ENCODE peak calls at places on chromosome 11, in seven cellular contexts. E, O, N, A, D, R and L are unnamed samples.
A peak's percentile ranks its signal among the peaks of the same experiment; 100 is the strongest.

GRCh38 chr11:29343465-29344333 is 673.1 kb downstream of the KCNA4 start:
- DNase-seq in E (peak; percentile 28), O (peak; percentile 36), N (no peak), A (no peak), D (peak; percentile 55), R (no peak), L (no peak)

GRCh38 chr11:128658499-128658898 is 35.4 kb upstream of the FLI1 start:
- DNase-seq in E (no peak), O (no peak), N (no peak), A (no peak), D (no peak), R (no peak), L (no peak)

GRCh38 chr11:33525789-33526188 is 174.8 kb downstream of the C11orf91 start:
- DNase-seq in E (no peak), O (no peak), N (no peak), A (peak; percentile 3), D (no peak), R (no peak), L (no peak)

GRCh38 chr11:128463386-128463829 is 124.0 kb downstream of the ETS1 start:
- DNase-seq in E (no peak), O (peak; percentile 39), N (no peak), A (no peak), D (no peak), R (no peak), L (no peak)

GRCh38 chr11:65071907-65072630 is 11.8 kb downstream of the CDCA5 start:
- DNase-seq in E (no peak), O (no peak), N (no peak), A (no peak), D (no peak), R (no peak), L (no peak)

GRCh38 chr11:9607511-9607899 is 34.0 kb downstream of the WEE1 start:
- DNase-seq in E (peak; percentile 50), O (no peak), N (no peak), A (no peak), D (no peak), R (no peak), L (no peak)

GRCh38 chr11:105862736-105863367 is 159.2 kb downstream of the MSANTD4 start:
- DNase-seq in E (peak; percentile 36), O (peak; percentile 29), N (no peak), A (no peak), D (peak; percentile 6), R (no peak), L (no peak)

GRCh38 chr11:20353829-20354434 is 9.6 kb upstream of the HTATIP2 start:
- DNase-seq in E (peak; percentile 46), O (peak; percentile 67), N (no peak), A (no peak), D (peak; percentile 70), R (no peak), L (no peak)

GRCh38 chr11:123653997-123654565 is 343 bp downstream of the SCN3B start:
- DNase-seq in E (no peak), O (peak; percentile 81), N (no peak), A (no peak), D (peak; percentile 36), R (peak; percentile 47), L (peak; percentile 62)

GRCh38 chr11:44631831-44632230 is 66.4 kb downstream of the CD82 start:
- DNase-seq in E (no peak), O (no peak), N (no peak), A (no peak), D (no peak), R (no peak), L (no peak)

GRCh38 chr11:15967166-15967565 is 389.2 kb downstream of the SOX6 start:
- DNase-seq in E (no peak), O (no peak), N (no peak), A (no peak), D (peak; percentile 47), R (no peak), L (no peak)

DNA sequence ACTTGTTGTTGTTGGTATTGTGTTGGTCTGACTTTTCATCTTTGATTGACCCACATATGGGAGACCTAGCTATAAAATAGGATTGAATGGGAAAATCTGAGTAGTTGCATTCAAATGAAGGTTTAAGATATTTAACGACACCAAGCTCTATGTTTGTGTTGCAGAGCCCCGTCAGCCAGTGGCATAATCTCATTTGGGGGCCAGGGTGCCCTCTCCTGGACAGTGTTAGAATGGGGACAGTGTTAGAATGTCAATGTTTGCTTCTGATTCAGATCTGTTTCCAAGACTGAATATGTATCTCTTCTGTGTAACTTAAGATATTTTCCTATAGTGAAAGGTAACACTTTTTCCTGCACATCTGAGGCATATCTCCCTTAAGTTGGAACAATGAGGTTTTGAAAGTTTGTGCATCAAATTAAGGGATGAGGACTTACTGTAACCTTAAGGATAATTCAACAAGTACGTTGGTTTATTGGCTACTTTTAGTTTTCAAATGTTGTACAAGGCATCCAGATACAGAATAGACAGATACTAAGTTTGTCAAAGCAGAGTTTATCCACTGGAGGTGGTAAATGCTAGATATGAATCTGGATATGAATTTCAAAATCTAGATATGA is 5.3 kb upstream of the OR52M1 start:
- DNase-seq in E (peak; percentile 18), O (peak; percentile 18), N (no peak), A (no peak), D (peak; percentile 50), R (peak; percentile 9), L (peak; percentile 6)
- TF ChIP-seq POLR2AphosphoS5 in E (no peak), O (no peak), N (no peak), A (no peak), D (no peak), R (no peak), L (no peak)

GRCh38 chr11:66313321-66314185 is 3.3 kb downstream of the CD248 start:
- DNase-seq in E (peak; percentile 69), O (peak; percentile 90), N (no peak), A (no peak), D (no peak), R (no peak), L (no peak)
- TF ChIP-seq TAF1 in E (peak; percentile 44), O (no peak), N (no peak), A (no peak), D (no peak), R (no peak), L (no peak)

GRCh38 chr11:67254768-67255167 is 11.5 kb upstream of the GRK2 start:
- DNase-seq in E (no peak), O (no peak), N (no peak), A (no peak), D (no peak), R (no peak), L (no peak)

GRCh38 chr11:67253872-67254624 is 12.2 kb upstream of the GRK2 start:
- DNase-seq in E (no peak), O (no peak), N (no peak), A (no peak), D (no peak), R (no peak), L (no peak)

GRCh38 chr11:67250059-67251043 is 15.9 kb upstream of the GRK2 start:
- DNase-seq in E (no peak), O (no peak), N (no peak), A (no peak), D (no peak), R (no peak), L (no peak)

GRCh38 chr11:67252831-67253239 is 13.4 kb upstream of the GRK2 start:
- DNase-seq in E (no peak), O (no peak), N (no peak), A (no peak), D (no peak), R (no peak), L (no peak)

GRCh38 chr11:67251841-67252240 is 14.4 kb upstream of the GRK2 start:
- DNase-seq in E (no peak), O (no peak), N (no peak), A (no peak), D (no peak), R (no peak), L (no peak)
- TF ChIP-seq POLR2AphosphoS5 in E (peak; percentile 33), O (no peak), N (peak; percentile 22), A (no peak), D (no peak), R (peak; percentile 41), L (no peak)

GRCh38 chr11:3637201-3637600 is 4.6 kb downstream of the ART5 start:
- DNase-seq in E (no peak), O (no peak), N (no peak), A (no peak), D (no peak), R (no peak), L (no peak)
- TF ChIP-seq TAF1 in E (no peak), O (no peak), N (no peak), A (no peak), D (no peak), R (no peak), L (no peak)

GRCh38 chr11:119016216-119017009 is 1.7 kb downstream of the RPS25 start:
- DNase-seq in E (no peak), O (no peak), N (no peak), A (no peak), D (no peak), R (no peak), L (no peak)
- TF ChIP-seq POLR2AphosphoS5 in E (no peak), O (no peak), N (peak; percentile 60), A (peak; percentile 28), D (peak; percentile 29), R (no peak), L (peak; percentile 29)

GRCh38 chr11:134579709-134580634 is 167.9 kb upstream of the B3GAT1 start:
- DNase-seq in E (no peak), O (peak; percentile 67), N (no peak), A (no peak), D (no peak), R (no peak), L (no peak)

GRCh38 chr11:134577801-134578200 is 165.8 kb upstream of the B3GAT1 start:
- DNase-seq in E (no peak), O (no peak), N (no peak), A (no peak), D (no peak), R (no peak), L (no peak)

GRCh38 chr11:134581121-134581626 is 169.1 kb upstream of the B3GAT1 start:
- DNase-seq in E (no peak), O (no peak), N (no peak), A (no peak), D (no peak), R (no peak), L (no peak)

GRCh38 chr11:134580635-134581025 is 168.6 kb upstream of the B3GAT1 start:
- DNase-seq in E (no peak), O (no peak), N (no peak), A (no peak), D (no peak), R (no peak), L (no peak)

DNA sequence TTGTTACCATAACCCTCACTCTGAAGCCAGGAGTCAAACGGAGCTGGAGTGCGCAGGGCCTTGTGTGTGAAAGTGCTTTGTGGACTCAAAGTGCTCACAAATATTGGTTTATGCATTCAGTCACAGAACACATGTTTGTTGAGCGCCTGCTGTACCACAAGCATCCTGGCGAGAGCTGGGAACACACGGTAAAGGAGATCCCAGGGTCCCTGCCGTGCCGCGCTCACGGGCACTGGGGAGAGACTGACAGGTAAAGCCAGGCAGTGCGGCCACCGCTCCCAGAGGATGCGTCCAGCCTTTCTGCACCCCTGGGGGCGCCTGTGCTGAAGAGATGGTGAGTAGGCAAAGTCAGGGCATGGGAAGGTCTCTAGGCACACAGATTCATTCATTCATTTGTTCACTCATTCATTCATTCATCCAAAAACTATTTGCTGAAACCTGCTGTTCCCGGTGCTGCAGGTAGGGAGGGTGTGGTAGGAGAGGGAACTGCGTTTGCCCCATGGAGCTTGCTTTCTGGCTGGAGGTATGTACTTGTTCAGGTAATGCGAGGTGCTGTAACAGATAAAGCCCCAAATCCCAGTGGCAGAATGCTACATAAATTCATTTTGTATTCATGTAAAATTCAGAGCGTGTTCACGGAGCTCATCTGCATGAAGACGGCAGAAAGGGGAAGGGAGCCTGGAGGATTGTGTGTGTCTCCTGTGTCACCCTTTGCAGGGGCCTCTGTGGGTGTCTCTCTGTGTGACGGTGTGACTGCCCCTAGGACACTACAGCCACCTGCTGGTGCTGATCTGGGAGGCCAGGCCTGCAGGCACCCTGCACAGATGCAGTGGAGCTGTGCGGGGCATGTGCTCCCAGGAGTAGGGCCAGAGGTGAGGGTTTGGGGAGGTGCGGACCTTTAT is 167.0 kb upstream of the B3GAT1 start:
- DNase-seq in E (peak; percentile 9), O (peak; percentile 64), N (no peak), A (no peak), D (peak; percentile 29), R (no peak), L (no peak)
- TF ChIP-seq TAF1 in E (no peak), O (no peak), N (no peak), A (no peak), D (no peak), R (no peak), L (no peak)